ENCODE peak calls at places on chromosomes 3 and 15, in nine cellular contexts. One of them, this sample, is unnamed.

GRCh38 chr3:130758624-130759023 is 12.0 kb upstream of the PIK3R4 start:
- DNase-seq in Peyer's patch: no peak
- DNase-seq in astrocyte of the spinal cord: no peak
- DNase-seq in choroid plexus epithelial cell: no peak
- DNase-seq in GM12878: no peak
- DNase-seq in B cell: no peak
- DNase-seq in stomach: no peak
- DNase-seq in IMR-90: no peak
- DNase-seq in epithelial cell of esophagus: no peak
- DNase-seq in this sample: no peak

GRCh38 chr15:63041982-63042878 is at the start of gene TPM1:
- DNase-seq in B cell: peak; percentile 20
- DNase-seq in astrocyte of the spinal cord: peak; percentile 97
- DNase-seq in IMR-90: peak; percentile 93
- DNase-seq in stomach: peak; percentile 64
- DNase-seq in epithelial cell of esophagus: peak; percentile 89
- DNase-seq in GM12878: no peak
- DNase-seq in choroid plexus epithelial cell: peak; percentile 90
- DNase-seq in Peyer's patch: peak; percentile 76
- DNase-seq in this sample: peak; percentile 95

GRCh38 chr3:114234739-114235138 is 2.6 kb downstream of the ZNF80 start:
- DNase-seq in epithelial cell of esophagus: no peak
- DNase-seq in B cell: no peak
- DNase-seq in stomach: no peak
- DNase-seq in Peyer's patch: no peak
- DNase-seq in GM12878: no peak
- DNase-seq in choroid plexus epithelial cell: no peak
- DNase-seq in IMR-90: no peak
- DNase-seq in astrocyte of the spinal cord: no peak
- DNase-seq in this sample: no peak

GRCh38 chr15:39535466-39535865 is 45.4 kb upstream of the THBS1 start:
- DNase-seq in astrocyte of the spinal cord: no peak
- DNase-seq in epithelial cell of esophagus: no peak
- DNase-seq in GM12878: no peak
- DNase-seq in IMR-90: no peak
- DNase-seq in choroid plexus epithelial cell: no peak
- DNase-seq in Peyer's patch: no peak
- DNase-seq in B cell: no peak
- DNase-seq in stomach: no peak
- DNase-seq in this sample: no peak

GRCh38 chr3:112650472-112650871 is 9.5 kb upstream of the CCDC80 start:
- DNase-seq in stomach: no peak
- DNase-seq in GM12878: no peak
- DNase-seq in astrocyte of the spinal cord: peak; percentile 55
- DNase-seq in choroid plexus epithelial cell: peak; percentile 48
- DNase-seq in epithelial cell of esophagus: peak; percentile 71
- DNase-seq in B cell: no peak
- DNase-seq in Peyer's patch: no peak
- DNase-seq in IMR-90: peak; percentile 62
- DNase-seq in this sample: no peak

GRCh38 chr3:121496841-121497240 is 48.9 kb downstream of the POLQ start:
- DNase-seq in B cell: no peak
- DNase-seq in astrocyte of the spinal cord: no peak
- DNase-seq in GM12878: no peak
- DNase-seq in IMR-90: no peak
- DNase-seq in choroid plexus epithelial cell: no peak
- DNase-seq in epithelial cell of esophagus: peak; percentile 71
- DNase-seq in Peyer's patch: no peak
- DNase-seq in stomach: no peak
- DNase-seq in this sample: no peak

GRCh38 chr3:194592798-194593752 is 40.1 kb downstream of the TMEM44 start:
- DNase-seq in epithelial cell of esophagus: peak; percentile 98
- DNase-seq in GM12878: no peak
- DNase-seq in stomach: peak; percentile 29
- DNase-seq in IMR-90: peak; percentile 100
- DNase-seq in astrocyte of the spinal cord: peak; percentile 100
- DNase-seq in Peyer's patch: no peak
- DNase-seq in B cell: peak; percentile 39
- DNase-seq in choroid plexus epithelial cell: peak; percentile 100
- DNase-seq in this sample: peak; percentile 99

GRCh38 chr15:63556736-63557135 is 40.5 kb upstream of the FBXL22 start:
- DNase-seq in IMR-90: no peak
- DNase-seq in Peyer's patch: no peak
- DNase-seq in GM12878: no peak
- DNase-seq in astrocyte of the spinal cord: no peak
- DNase-seq in B cell: no peak
- DNase-seq in choroid plexus epithelial cell: no peak
- DNase-seq in epithelial cell of esophagus: no peak
- DNase-seq in stomach: no peak
- DNase-seq in this sample: no peak

GRCh38 chr3:155232605-155233004 is 60.9 kb downstream of the STRIT1 start:
- DNase-seq in choroid plexus epithelial cell: peak; percentile 88
- DNase-seq in Peyer's patch: no peak
- DNase-seq in stomach: peak; percentile 63
- DNase-seq in IMR-90: peak; percentile 92
- DNase-seq in B cell: no peak
- DNase-seq in epithelial cell of esophagus: peak; percentile 87
- DNase-seq in astrocyte of the spinal cord: peak; percentile 90
- DNase-seq in GM12878: no peak
- DNase-seq in this sample: peak; percentile 88

GRCh38 chr3:51819709-51820406 is 40.8 kb upstream of the IQCF6 start:
- DNase-seq in astrocyte of the spinal cord: no peak
- DNase-seq in IMR-90: no peak
- DNase-seq in choroid plexus epithelial cell: no peak
- DNase-seq in stomach: no peak
- DNase-seq in GM12878: no peak
- DNase-seq in B cell: no peak
- DNase-seq in epithelial cell of esophagus: no peak
- DNase-seq in Peyer's patch: no peak
- DNase-seq in this sample: no peak

GRCh38 chr3:185460719-185461350 is 38.0 kb downstream of the TMEM41A start:
- DNase-seq in astrocyte of the spinal cord: peak; percentile 16
- DNase-seq in stomach: no peak
- DNase-seq in B cell: no peak
- DNase-seq in Peyer's patch: no peak
- DNase-seq in epithelial cell of esophagus: peak; percentile 51
- DNase-seq in IMR-90: peak; percentile 34
- DNase-seq in choroid plexus epithelial cell: peak; percentile 62
- DNase-seq in GM12878: no peak
- DNase-seq in this sample: peak; percentile 20

GRCh38 chr15:39432007-39432406 is 148.9 kb upstream of the THBS1 start:
- DNase-seq in epithelial cell of esophagus: no peak
- DNase-seq in B cell: no peak
- DNase-seq in GM12878: no peak
- DNase-seq in stomach: no peak
- DNase-seq in choroid plexus epithelial cell: no peak
- DNase-seq in astrocyte of the spinal cord: no peak
- DNase-seq in Peyer's patch: no peak
- DNase-seq in IMR-90: no peak
- DNase-seq in this sample: no peak

GRCh38 chr3:16151109-16151508 is 23.4 kb upstream of the GALNT15 start:
- DNase-seq in astrocyte of the spinal cord: peak; percentile 86
- DNase-seq in Peyer's patch: no peak
- DNase-seq in B cell: no peak
- DNase-seq in choroid plexus epithelial cell: peak; percentile 93
- DNase-seq in GM12878: no peak
- DNase-seq in epithelial cell of esophagus: peak; percentile 69
- DNase-seq in IMR-90: peak; percentile 95
- DNase-seq in stomach: no peak
- DNase-seq in this sample: no peak

GRCh38 chr3:157529751-157530150 is 26.5 kb upstream of the VEPH1 start:
- DNase-seq in Peyer's patch: no peak
- DNase-seq in epithelial cell of esophagus: no peak
- DNase-seq in stomach: no peak
- DNase-seq in astrocyte of the spinal cord: no peak
- DNase-seq in GM12878: no peak
- DNase-seq in B cell: no peak
- DNase-seq in IMR-90: no peak
- DNase-seq in choroid plexus epithelial cell: no peak
- DNase-seq in this sample: no peak

GRCh38 chr15:72319360-72319984 is 485 bp downstream of the CELF6 start:
- DNase-seq in IMR-90: peak; percentile 47
- DNase-seq in stomach: peak; percentile 75
- DNase-seq in astrocyte of the spinal cord: peak; percentile 52
- DNase-seq in GM12878: no peak
- DNase-seq in B cell: peak; percentile 72
- DNase-seq in epithelial cell of esophagus: peak; percentile 65
- DNase-seq in Peyer's patch: peak; percentile 72
- DNase-seq in choroid plexus epithelial cell: peak; percentile 49
- DNase-seq in this sample: peak; percentile 10

GRCh38 chr3:118554148-118554819 is 480.4 kb downstream of the IGSF11 start:
- DNase-seq in B cell: no peak
- DNase-seq in choroid plexus epithelial cell: no peak
- DNase-seq in IMR-90: no peak
- DNase-seq in astrocyte of the spinal cord: no peak
- DNase-seq in epithelial cell of esophagus: no peak
- DNase-seq in GM12878: no peak
- DNase-seq in Peyer's patch: no peak
- DNase-seq in stomach: no peak
- DNase-seq in this sample: no peak

GRCh38 chr3:118556983-118557382 is 477.7 kb downstream of the IGSF11 start:
- DNase-seq in stomach: no peak
- DNase-seq in B cell: no peak
- DNase-seq in epithelial cell of esophagus: no peak
- DNase-seq in astrocyte of the spinal cord: no peak
- DNase-seq in IMR-90: no peak
- DNase-seq in GM12878: no peak
- DNase-seq in Peyer's patch: no peak
- DNase-seq in choroid plexus epithelial cell: no peak
- DNase-seq in this sample: no peak

GRCh38 chr3:118559286-118559685 is 475.4 kb downstream of the IGSF11 start:
- DNase-seq in GM12878: no peak
- DNase-seq in Peyer's patch: no peak
- DNase-seq in choroid plexus epithelial cell: no peak
- DNase-seq in astrocyte of the spinal cord: no peak
- DNase-seq in epithelial cell of esophagus: peak; percentile 57
- DNase-seq in IMR-90: no peak
- DNase-seq in stomach: no peak
- DNase-seq in B cell: no peak
- DNase-seq in this sample: no peak

GRCh38 chr3:118557513-118557912 is 477.1 kb downstream of the IGSF11 start:
- DNase-seq in stomach: no peak
- DNase-seq in epithelial cell of esophagus: no peak
- DNase-seq in GM12878: no peak
- DNase-seq in astrocyte of the spinal cord: no peak
- DNase-seq in IMR-90: no peak
- DNase-seq in B cell: no peak
- DNase-seq in Peyer's patch: no peak
- DNase-seq in choroid plexus epithelial cell: no peak
- DNase-seq in this sample: no peak
- TF ChIP-seq CTCF in stomach: no peak
- TF ChIP-seq CTCF in epithelial cell of esophagus: no peak
- TF ChIP-seq CTCF in GM12878: no peak
- TF ChIP-seq CTCF in astrocyte of the spinal cord: no peak
- TF ChIP-seq CTCF in IMR-90: no peak
- TF ChIP-seq CTCF in B cell: no peak
- TF ChIP-seq CTCF in Peyer's patch: no peak
- TF ChIP-seq CTCF in choroid plexus epithelial cell: no peak
- TF ChIP-seq CTCF in this sample: no peak

GRCh38 chr3:23916886-23917815 is at the start of the genes NKIRAS1 and RPL15:
- DNase-seq in GM12878: peak; percentile 89
- DNase-seq in choroid plexus epithelial cell: peak; percentile 98
- DNase-seq in stomach: peak; percentile 97
- DNase-seq in B cell: peak; percentile 97
- DNase-seq in epithelial cell of esophagus: peak; percentile 98
- DNase-seq in IMR-90: peak; percentile 96
- DNase-seq in astrocyte of the spinal cord: peak; percentile 97
- DNase-seq in Peyer's patch: peak; percentile 96
- DNase-seq in this sample: peak; percentile 96
- TF ChIP-seq CTCF in GM12878: no peak
- TF ChIP-seq CTCF in choroid plexus epithelial cell: peak; percentile 59
- TF ChIP-seq CTCF in stomach: peak; percentile 89
- TF ChIP-seq CTCF in B cell: peak; percentile 36
- TF ChIP-seq CTCF in epithelial cell of esophagus: peak; percentile 53
- TF ChIP-seq CTCF in IMR-90: peak; percentile 27
- TF ChIP-seq CTCF in astrocyte of the spinal cord: peak; percentile 46
- TF ChIP-seq CTCF in Peyer's patch: peak; percentile 70
- TF ChIP-seq CTCF in this sample: peak; percentile 79

DNA sequence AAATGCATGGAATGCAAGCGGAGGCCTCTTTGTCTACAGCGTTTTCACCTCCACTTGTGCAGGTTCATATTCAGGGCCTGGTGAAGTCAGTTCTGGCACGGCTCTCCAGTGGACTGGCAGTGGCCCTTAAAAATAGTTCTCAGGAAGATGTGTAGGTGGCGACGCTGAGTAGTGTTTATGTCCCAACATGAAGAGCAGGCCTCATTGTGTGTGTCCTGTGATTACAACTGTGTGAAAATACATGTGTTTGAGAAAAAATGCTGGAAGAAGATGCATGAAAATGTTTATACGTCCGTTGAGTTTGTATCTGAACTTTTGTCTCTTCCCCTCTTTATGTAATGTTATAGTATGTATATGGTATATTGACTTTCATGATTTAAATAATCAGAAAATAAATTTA is 7.2 kb downstream of the LIPC start:
- DNase-seq in astrocyte of the spinal cord: peak; percentile 31
- DNase-seq in B cell: no peak
- DNase-seq in GM12878: no peak
- DNase-seq in choroid plexus epithelial cell: peak; percentile 77
- DNase-seq in stomach: no peak
- DNase-seq in IMR-90: peak; percentile 46
- DNase-seq in epithelial cell of esophagus: peak; percentile 64
- DNase-seq in Peyer's patch: no peak
- DNase-seq in this sample: peak; percentile 43
- TF ChIP-seq CTCF in astrocyte of the spinal cord: no peak
- TF ChIP-seq CTCF in B cell: no peak
- TF ChIP-seq CTCF in GM12878: peak; percentile 52
- TF ChIP-seq CTCF in choroid plexus epithelial cell: peak; percentile 54
- TF ChIP-seq CTCF in stomach: no peak
- TF ChIP-seq CTCF in IMR-90: peak; percentile 25
- TF ChIP-seq CTCF in epithelial cell of esophagus: peak; percentile 42
- TF ChIP-seq CTCF in Peyer's patch: no peak
- TF ChIP-seq CTCF in this sample: peak; percentile 75

GRCh38 chr15:71115567-71116351 is 488 bp downstream of the THSD4 start:
- DNase-seq in stomach: peak; percentile 66
- DNase-seq in B cell: no peak
- DNase-seq in GM12878: no peak
- DNase-seq in astrocyte of the spinal cord: peak; percentile 57
- DNase-seq in choroid plexus epithelial cell: peak; percentile 69
- DNase-seq in Peyer's patch: peak; percentile 72
- DNase-seq in epithelial cell of esophagus: peak; percentile 67
- DNase-seq in IMR-90: peak; percentile 58
- DNase-seq in this sample: no peak
- TF ChIP-seq CTCF in stomach: no peak
- TF ChIP-seq CTCF in B cell: no peak
- TF ChIP-seq CTCF in GM12878: no peak
- TF ChIP-seq CTCF in astrocyte of the spinal cord: no peak
- TF ChIP-seq CTCF in choroid plexus epithelial cell: no peak
- TF ChIP-seq CTCF in Peyer's patch: no peak
- TF ChIP-seq CTCF in epithelial cell of esophagus: peak; percentile 13
- TF ChIP-seq CTCF in IMR-90: no peak
- TF ChIP-seq CTCF in this sample: peak; percentile 12

GRCh38 chr15:90381515-90381914 is 6.5 kb upstream of the IQGAP1 start:
- DNase-seq in epithelial cell of esophagus: no peak
- DNase-seq in astrocyte of the spinal cord: no peak
- DNase-seq in B cell: no peak
- DNase-seq in stomach: no peak
- DNase-seq in choroid plexus epithelial cell: no peak
- DNase-seq in Peyer's patch: no peak
- DNase-seq in GM12878: no peak
- DNase-seq in IMR-90: no peak
- DNase-seq in this sample: no peak
- TF ChIP-seq CTCF in epithelial cell of esophagus: no peak
- TF ChIP-seq CTCF in astrocyte of the spinal cord: no peak
- TF ChIP-seq CTCF in B cell: no peak
- TF ChIP-seq CTCF in stomach: no peak
- TF ChIP-seq CTCF in choroid plexus epithelial cell: no peak
- TF ChIP-seq CTCF in Peyer's patch: no peak
- TF ChIP-seq CTCF in GM12878: no peak
- TF ChIP-seq CTCF in IMR-90: no peak
- TF ChIP-seq CTCF in this sample: no peak

This sample was measured in HFFc6.